ENCODE peak calls at places on chromosome X, in six cellular contexts. E, V, Y, G, I and A are unnamed samples.

GRCh38 chrX:275967-276587 is 5.1 kb upstream of the PLCXD1 start:
- DNase-seq in E (peak), V (peak), Y (peak), G (peak), I (no peak), A (no peak)

GRCh38 chrX:31909850-31910547 is 838.2 kb upstream of the FTHL17 start:
- DNase-seq in E (no peak), V (no peak), Y (no peak), G (no peak), I (no peak), A (no peak)

GRCh38 chrX:45196701-45197100 is 4.0 kb downstream of the DIPK2B start:
- DNase-seq in E (no peak), V (no peak), Y (no peak), G (no peak), I (no peak), A (no peak)

GRCh38 chrX:72131317-72132294 is at the start of gene RTL5:
- DNase-seq in E (peak), V (peak), Y (peak), G (peak), I (peak), A (peak)

GRCh38 chrX:43962636-43963035 is 10.6 kb downstream of the NDP start:
- DNase-seq in E (no peak), V (no peak), Y (no peak), G (no peak), I (no peak), A (no peak)

GRCh38 chrX:55742649-55743048 is 25.1 kb downstream of the RRAGB start:
- DNase-seq in E (peak), V (no peak), Y (no peak), G (no peak), I (no peak), A (no peak)

GRCh38 chrX:116499780-116500179 is 37.0 kb upstream of the CT83 start:
- DNase-seq in E (peak), V (no peak), Y (no peak), G (no peak), I (no peak), A (no peak)

GRCh38 chrX:17732138-17732783 is 5.0 kb upstream of the SCML1 start:
- DNase-seq in E (no peak), V (no peak), Y (no peak), G (no peak), I (no peak), A (no peak)

GRCh38 chrX:87900320-87900908 is 382.8 kb downstream of the KLHL4 start:
- DNase-seq in E (no peak), V (no peak), Y (no peak), G (no peak), I (no peak), A (no peak)

GRCh38 chrX:71995122-71995521 is 84.5 kb downstream of the NHSL2 start:
- DNase-seq in E (no peak), V (no peak), Y (no peak), G (no peak), I (no peak), A (no peak)

GRCh38 chrX:123920065-123920785 is 41.3 kb upstream of the STAG2 start:
- DNase-seq in E (peak), V (no peak), Y (no peak), G (peak), I (no peak), A (no peak)

GRCh38 chrX:139204903-139205667 is 325.5 kb upstream of the F9 start:
- DNase-seq in E (peak), V (no peak), Y (no peak), G (peak), I (no peak), A (no peak)

GRCh38 chrX:66815227-66815626 is 176.3 kb upstream of the EDA2R start:
- DNase-seq in E (no peak), V (no peak), Y (no peak), G (no peak), I (no peak), A (no peak)

GRCh38 chrX:1883772-1884171 is 268.9 kb downstream of the ASMT start:
- DNase-seq in E (peak), V (no peak), Y (no peak), G (no peak), I (no peak), A (no peak)

GRCh38 chrX:68867458-68868166 is 38.8 kb downstream of the EFNB1 start:
- DNase-seq in E (no peak), V (no peak), Y (no peak), G (no peak), I (peak), A (no peak)

GRCh38 chrX:153647461-153648357 is 706 bp downstream of the DUSP9 start:
- DNase-seq in E (no peak), V (peak), Y (no peak), G (no peak), I (no peak), A (no peak)